ENCODE peak calls at places on chromosomes 12 and 14, in six cellular contexts. One of them, this sample, is unnamed.

GRCh38 chr12:12191008-12191407 is 75.8 kb downstream of the LRP6 start:
- DNase-seq in IMR-90: no peak
- DNase-seq in neuronal stem cell: no peak
- DNase-seq in H1: no peak
- DNase-seq in H9: no peak
- DNase-seq in trophoblast cell: no peak
- DNase-seq in this sample: no peak

GRCh38 chr12:59600174-59600573 is 4.3 kb downstream of the SLC16A7 start:
- DNase-seq in IMR-90: peak
- DNase-seq in neuronal stem cell: no peak
- DNase-seq in H1: no peak
- DNase-seq in H9: no peak
- DNase-seq in trophoblast cell: no peak
- DNase-seq in this sample: peak

GRCh38 chr12:47413806-47414205 is 292.0 kb downstream of the RPAP3 start:
- DNase-seq in IMR-90: peak
- DNase-seq in neuronal stem cell: no peak
- DNase-seq in H1: no peak
- DNase-seq in H9: no peak
- DNase-seq in trophoblast cell: no peak
- DNase-seq in this sample: no peak

GRCh38 chr14:49950275-49951250 is 57.7 kb downstream of the ARF6 start:
- DNase-seq in IMR-90: no peak
- DNase-seq in neuronal stem cell: no peak
- DNase-seq in H1: no peak
- DNase-seq in H9: no peak
- DNase-seq in trophoblast cell: no peak
- DNase-seq in this sample: no peak

GRCh38 chr14:69715725-69716482 is 51.0 kb upstream of the SRSF5 start:
- DNase-seq in IMR-90: peak
- DNase-seq in neuronal stem cell: no peak
- DNase-seq in H1: no peak
- DNase-seq in H9: no peak
- DNase-seq in trophoblast cell: peak
- DNase-seq in this sample: no peak

GRCh38 chr12:42237853-42238239 is 202 bp downstream of the YAF2 start:
- DNase-seq in IMR-90: no peak
- DNase-seq in neuronal stem cell: no peak
- DNase-seq in H1: no peak
- DNase-seq in H9: no peak
- DNase-seq in trophoblast cell: no peak
- DNase-seq in this sample: no peak

GRCh38 chr12:26523708-26524150 is 309.3 kb downstream of the ITPR2 start:
- DNase-seq in IMR-90: peak
- DNase-seq in neuronal stem cell: no peak
- DNase-seq in H1: no peak
- DNase-seq in H9: no peak
- DNase-seq in trophoblast cell: peak
- DNase-seq in this sample: peak

GRCh38 chr12:78088391-78088832 is 257.7 kb downstream of the NAV3 start:
- DNase-seq in IMR-90: peak
- DNase-seq in neuronal stem cell: no peak
- DNase-seq in H1: no peak
- DNase-seq in H9: no peak
- DNase-seq in trophoblast cell: no peak
- DNase-seq in this sample: peak

GRCh38 chr12:80412343-80412953 is 31.6 kb upstream of the PTPRQ start:
- DNase-seq in IMR-90: peak
- DNase-seq in neuronal stem cell: peak
- DNase-seq in H1: no peak
- DNase-seq in H9: no peak
- DNase-seq in trophoblast cell: peak
- DNase-seq in this sample: peak

GRCh38 chr14:106802413-106803364 is 1276.3 kb downstream of the TMEM121 start:
- DNase-seq in IMR-90: no peak
- DNase-seq in neuronal stem cell: no peak
- DNase-seq in H1: no peak
- DNase-seq in H9: no peak
- DNase-seq in trophoblast cell: no peak
- DNase-seq in this sample: no peak

GRCh38 chr14:45664668-45665356 is 411.8 kb upstream of the MIS18BP1 start:
- DNase-seq in IMR-90: no peak
- DNase-seq in neuronal stem cell: no peak
- DNase-seq in H1: peak
- DNase-seq in H9: peak
- DNase-seq in trophoblast cell: no peak
- DNase-seq in this sample: no peak

GRCh38 chr14:99633141-99633540 is 11.8 kb upstream of the HHIPL1 start:
- DNase-seq in IMR-90: no peak
- DNase-seq in neuronal stem cell: no peak
- DNase-seq in H1: no peak
- DNase-seq in H9: no peak
- DNase-seq in trophoblast cell: no peak
- DNase-seq in this sample: no peak

GRCh38 chr14:69865701-69866365 is 13.4 kb upstream of the SMOC1 start:
- DNase-seq in IMR-90: no peak
- DNase-seq in neuronal stem cell: no peak
- DNase-seq in H1: no peak
- DNase-seq in H9: no peak
- DNase-seq in trophoblast cell: no peak
- DNase-seq in this sample: no peak

GRCh38 chr14:100575266-100575995 is 11.8 kb downstream of the BEGAIN start:
- DNase-seq in IMR-90: no peak
- DNase-seq in neuronal stem cell: no peak
- DNase-seq in H1: no peak
- DNase-seq in H9: no peak
- DNase-seq in trophoblast cell: no peak
- DNase-seq in this sample: no peak

GRCh38 chr12:120225200-120225558 is 24.3 kb upstream of the RPLP0 start:
- DNase-seq in IMR-90: no peak
- DNase-seq in neuronal stem cell: no peak
- DNase-seq in H1: no peak
- DNase-seq in H9: no peak
- DNase-seq in trophoblast cell: no peak
- DNase-seq in this sample: no peak

GRCh38 chr12:41466762-41467270 is 278.7 kb downstream of the PDZRN4 start:
- DNase-seq in IMR-90: no peak
- DNase-seq in neuronal stem cell: no peak
- DNase-seq in H1: no peak
- DNase-seq in H9: peak
- DNase-seq in trophoblast cell: peak
- DNase-seq in this sample: no peak

GRCh38 chr12:8031872-8032241 is 659 bp upstream of the FOXJ2 start:
- DNase-seq in IMR-90: no peak
- DNase-seq in neuronal stem cell: no peak
- DNase-seq in H1: no peak
- DNase-seq in H9: no peak
- DNase-seq in trophoblast cell: no peak
- DNase-seq in this sample: no peak

GRCh38 chr14:100212476-100213333 is 26.2 kb upstream of the YY1 start:
- DNase-seq in IMR-90: no peak
- DNase-seq in neuronal stem cell: no peak
- DNase-seq in H1: no peak
- DNase-seq in H9: no peak
- DNase-seq in trophoblast cell: no peak
- DNase-seq in this sample: no peak

GRCh38 chr14:92280554-92281262 is 42.3 kb upstream of the SLC24A4 start:
- DNase-seq in IMR-90: no peak
- DNase-seq in neuronal stem cell: no peak
- DNase-seq in H1: no peak
- DNase-seq in H9: no peak
- DNase-seq in trophoblast cell: no peak
- DNase-seq in this sample: peak

GRCh38 chr12:98440165-98440581 is 75.2 kb upstream of the TMPO start:
- DNase-seq in IMR-90: peak
- DNase-seq in neuronal stem cell: no peak
- DNase-seq in H1: no peak
- DNase-seq in H9: no peak
- DNase-seq in trophoblast cell: peak
- DNase-seq in this sample: peak

GRCh38 chr12:5461966-5462365 is 30.1 kb downstream of the NTF3 start:
- DNase-seq in IMR-90: no peak
- DNase-seq in neuronal stem cell: no peak
- DNase-seq in H1: no peak
- DNase-seq in H9: no peak
- DNase-seq in trophoblast cell: no peak
- DNase-seq in this sample: no peak

GRCh38 chr12:13422291-13422690 is 225.8 kb downstream of the EMP1 start:
- DNase-seq in IMR-90: no peak
- DNase-seq in neuronal stem cell: no peak
- DNase-seq in H1: no peak
- DNase-seq in H9: no peak
- DNase-seq in trophoblast cell: no peak
- DNase-seq in this sample: no peak
- H3K18ac ChIP-seq in IMR-90: no peak
- H3K18ac ChIP-seq in neuronal stem cell: no peak
- H3K18ac ChIP-seq in H1: no peak
- H3K18ac ChIP-seq in H9: no peak
- H3K18ac ChIP-seq in trophoblast cell: no peak
- H3K18ac ChIP-seq in this sample: no peak

DNA sequence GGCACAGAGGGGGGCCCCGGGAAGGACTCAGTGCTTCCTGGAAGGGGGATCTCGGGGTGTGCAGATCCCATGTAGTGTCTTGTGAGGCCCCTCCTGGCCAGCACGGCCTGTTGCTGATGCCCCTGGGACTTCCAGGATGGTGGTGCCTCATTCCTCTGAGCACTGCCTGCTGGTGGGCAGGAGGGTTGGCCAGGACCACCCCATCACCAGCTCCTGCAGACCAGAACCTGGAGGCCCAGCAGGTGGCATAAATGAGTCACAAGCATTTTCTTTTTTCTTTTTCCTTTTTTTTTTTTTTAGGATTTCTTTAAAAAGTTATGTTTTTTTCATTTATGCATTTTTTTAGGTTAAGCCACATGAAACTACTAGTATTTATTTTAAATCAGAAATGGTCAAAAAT is 8.0 kb downstream of the MMP17 start:
- DNase-seq in IMR-90: peak
- DNase-seq in neuronal stem cell: no peak
- DNase-seq in H1: no peak
- DNase-seq in H9: no peak
- DNase-seq in trophoblast cell: no peak
- DNase-seq in this sample: peak
- H3K14ac ChIP-seq in IMR-90: no peak
- H3K14ac ChIP-seq in neuronal stem cell: no peak
- H3K14ac ChIP-seq in H1: no peak
- H3K14ac ChIP-seq in H9: no peak
- H3K14ac ChIP-seq in trophoblast cell: no peak
- H3K14ac ChIP-seq in this sample: no peak

DNA sequence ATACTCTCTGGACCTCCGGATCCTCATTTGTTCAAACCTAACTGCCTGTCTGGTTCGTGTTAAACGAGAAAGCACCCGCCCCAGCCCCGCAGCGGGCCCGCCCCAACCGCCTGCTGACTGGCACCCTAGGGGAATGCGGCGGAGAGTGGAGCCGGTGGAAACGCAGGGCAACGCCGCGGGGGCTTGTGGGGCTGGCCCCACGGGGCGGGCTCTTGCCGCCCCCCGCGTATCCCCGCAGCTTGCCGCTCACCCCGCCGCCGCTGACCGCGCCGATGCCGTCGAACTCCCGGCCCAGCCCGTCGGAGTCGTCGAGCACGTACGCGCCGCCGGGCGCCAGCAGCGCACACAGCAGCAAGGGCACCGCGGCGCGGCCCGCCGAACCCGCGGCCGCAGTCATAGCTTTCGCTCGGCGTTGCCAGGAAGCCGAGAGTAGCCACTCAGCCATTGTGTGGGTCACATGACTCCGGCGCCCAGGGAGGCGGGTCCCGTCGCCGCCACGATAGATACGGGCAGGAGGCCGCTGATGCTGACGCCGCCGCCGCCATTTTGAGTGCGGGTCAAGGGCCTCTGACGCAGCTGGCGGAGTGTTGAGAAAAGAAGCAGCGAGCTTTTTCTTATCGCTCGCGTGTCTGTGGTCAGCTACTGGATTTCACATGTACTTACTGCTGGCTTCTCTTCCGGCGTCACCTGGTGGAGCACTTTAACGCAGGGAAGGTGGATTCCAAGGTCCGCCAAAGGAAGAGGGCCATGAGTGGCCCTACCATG is at the start of gene GALC:
- DNase-seq in IMR-90: peak
- DNase-seq in neuronal stem cell: peak
- DNase-seq in H1: peak
- DNase-seq in H9: peak
- DNase-seq in trophoblast cell: peak
- DNase-seq in this sample: peak
- H3K18ac ChIP-seq in IMR-90: peak
- H3K18ac ChIP-seq in neuronal stem cell: peak
- H3K18ac ChIP-seq in H1: peak
- H3K18ac ChIP-seq in H9: peak
- H3K18ac ChIP-seq in trophoblast cell: peak
- H3K18ac ChIP-seq in this sample: peak

DNA sequence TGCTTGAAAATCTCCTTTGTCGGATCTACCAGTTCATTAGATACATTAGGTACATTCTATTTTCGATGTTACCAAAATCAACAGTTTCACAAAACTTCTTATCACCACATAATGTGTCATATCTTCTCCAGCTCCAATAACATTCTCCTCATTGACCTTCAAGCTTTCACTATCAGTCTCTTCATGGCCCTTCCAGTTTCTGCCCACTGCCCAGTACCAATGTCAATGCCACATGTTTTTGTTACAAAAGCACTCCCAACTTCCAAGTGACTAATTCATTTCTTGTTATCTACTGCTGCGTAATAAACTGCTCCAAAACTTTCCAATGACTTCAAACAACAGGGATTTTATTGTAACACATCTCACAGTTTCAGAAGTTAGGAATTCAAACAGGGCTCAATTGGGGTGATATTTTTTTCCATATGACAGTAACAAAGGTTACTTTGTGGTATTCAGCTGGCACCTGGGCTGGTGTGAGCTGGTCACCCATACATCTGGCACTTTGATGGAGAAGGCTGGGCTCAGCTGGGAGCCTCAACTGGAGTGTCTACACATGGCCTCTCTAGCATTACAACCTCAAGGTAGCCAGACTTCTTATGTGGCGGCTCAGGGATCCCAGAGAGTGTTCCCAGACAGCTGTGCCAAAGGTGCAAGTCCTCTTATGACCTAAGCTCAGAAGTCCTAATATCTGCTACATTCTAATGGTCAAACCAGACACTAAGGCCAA is 6.1 kb downstream of the OR5AU1 start:
- DNase-seq in IMR-90: no peak
- DNase-seq in neuronal stem cell: no peak
- DNase-seq in H1: no peak
- DNase-seq in H9: no peak
- DNase-seq in trophoblast cell: no peak
- DNase-seq in this sample: no peak
- H3K14ac ChIP-seq in IMR-90: no peak
- H3K14ac ChIP-seq in neuronal stem cell: no peak
- H3K14ac ChIP-seq in H1: no peak
- H3K14ac ChIP-seq in H9: no peak
- H3K14ac ChIP-seq in trophoblast cell: no peak
- H3K14ac ChIP-seq in this sample: no peak

DNA sequence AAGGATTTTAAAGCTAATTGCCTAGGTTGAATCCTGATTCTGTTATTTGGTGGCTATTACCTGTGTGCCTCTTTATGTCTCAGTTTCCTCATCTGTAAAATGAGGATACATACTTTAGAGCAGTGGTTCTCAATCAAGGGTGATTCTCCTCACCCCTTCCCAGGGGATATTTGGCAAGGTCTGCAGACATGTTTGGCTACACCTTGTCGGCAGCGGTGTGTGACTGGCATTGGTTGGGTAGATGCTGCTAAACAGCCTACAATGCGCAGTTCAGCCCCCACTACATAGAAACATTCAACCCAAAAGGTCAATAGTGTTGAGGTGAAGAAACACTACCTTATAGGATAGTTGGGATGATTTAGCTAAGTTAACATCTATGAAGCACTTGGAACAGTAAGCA is 23.4 kb downstream of the LDHB start:
- DNase-seq in IMR-90: no peak
- DNase-seq in neuronal stem cell: no peak
- DNase-seq in H1: no peak
- DNase-seq in H9: no peak
- DNase-seq in trophoblast cell: no peak
- DNase-seq in this sample: no peak
- H3K18ac ChIP-seq in IMR-90: no peak
- H3K18ac ChIP-seq in neuronal stem cell: no peak
- H3K18ac ChIP-seq in H1: no peak
- H3K18ac ChIP-seq in H9: no peak
- H3K18ac ChIP-seq in trophoblast cell: no peak
- H3K18ac ChIP-seq in this sample: no peak